ENCODE peak calls at places on chromosomes 16 and 17, in nine cellular contexts. A is transverse colon, O is adrenal gland, B is prostate gland, J is tibial artery, G is upper lobe of left lung, L is uterus, V is HAP-1, U is thoracic aorta. E is an unnamed sample. For H3K36me3, the result is how much of the 10 kb centered on the place peaks cover.

GRCh38 chr16:68367034-68367433 is 56.2 kb downstream of the PRMT7 start:
- DNase-seq in A (peak), O (peak), B (no peak), J (no peak), G (no peak), L (no peak), V (peak), U (no peak), E (no peak)

GRCh38 chr17:66715745-66716156 is 119.2 kb upstream of the CACNG5 start:
- DNase-seq in A (no peak), O (no peak), B (peak), J (no peak), G (no peak), L (no peak), V (peak), U (no peak), E (no peak)

GRCh38 chr17:52157603-52158449 is 688 bp downstream of the CA10 start:
- DNase-seq in A (no peak), O (no peak), B (no peak), J (no peak), G (peak), L (no peak), V (no peak), U (no peak), E (no peak)

GRCh38 chr16:66927012-66927436 is 1.7 kb upstream of the RRAD start:
- DNase-seq in A (no peak), O (no peak), B (no peak), J (no peak), G (no peak), L (no peak), V (peak), U (no peak), E (peak)

GRCh38 chr17:6487243-6488007 is 43.2 kb downstream of the PIMREG start:
- DNase-seq in A (no peak), O (peak), B (no peak), J (no peak), G (no peak), L (no peak), V (no peak), U (no peak), E (no peak)

GRCh38 chr17:29291163-29291752 is 2.7 kb downstream of the NUFIP2 start:
- DNase-seq in A (no peak), O (no peak), B (peak), J (no peak), G (no peak), L (no peak), V (peak), U (no peak), E (no peak)

GRCh38 chr17:12815642-12816141 is 26.4 kb downstream of the ARHGAP44 start:
- DNase-seq in A (no peak), O (no peak), B (no peak), J (no peak), G (no peak), L (no peak), V (no peak), U (no peak), E (no peak)

GRCh38 chr16:87384162-87384999 is 805 bp upstream of the FBXO31 start:
- DNase-seq in A (peak), O (peak), B (no peak), J (peak), G (peak), L (no peak), V (peak), U (no peak), E (peak)

GRCh38 chr17:55053855-55054254 is 85.3 kb downstream of the STXBP4 start:
- DNase-seq in A (no peak), O (no peak), B (no peak), J (no peak), G (no peak), L (no peak), V (no peak), U (no peak), E (no peak)

GRCh38 chr16:89378947-89379771 is 111.2 kb downstream of the ANKRD11 start:
- DNase-seq in A (no peak), O (peak), B (peak), J (no peak), G (no peak), L (no peak), V (no peak), U (no peak), E (no peak)

GRCh38 chr17:27520571-27521185 is 64.4 kb downstream of the KSR1 start:
- DNase-seq in A (no peak), O (no peak), B (no peak), J (no peak), G (no peak), L (no peak), V (peak), U (no peak), E (no peak)

GRCh38 chr16:57906385-57907316 is 64.3 kb downstream of the CNGB1 start:
- DNase-seq in A (no peak), O (no peak), B (no peak), J (no peak), G (peak), L (no peak), V (peak), U (no peak), E (no peak)

GRCh38 chr17:58086953-58087352 is 3.7 kb downstream of the DYNLL2 start:
- DNase-seq in A (no peak), O (no peak), B (no peak), J (no peak), G (no peak), L (no peak), V (no peak), U (no peak), E (no peak)

GRCh38 chr16:20744922-20745440 is 3.4 kb upstream of the THUMPD1 start:
- DNase-seq in A (no peak), O (no peak), B (no peak), J (no peak), G (no peak), L (no peak), V (no peak), U (no peak), E (no peak)

GRCh38 chr17:44773140-44773539 is 14.4 kb downstream of the ADAM11 start:
- DNase-seq in A (no peak), O (no peak), B (no peak), J (no peak), G (no peak), L (no peak), V (no peak), U (no peak), E (no peak)

GRCh38 chr17:10126554-10127493 is 71.6 kb downstream of the GAS7 start:
- DNase-seq in A (no peak), O (peak), B (no peak), J (no peak), G (no peak), L (peak), V (no peak), U (no peak), E (peak)
- H3K36me3 ChIP-seq in A (under half), O (under half), B (under half), J (under half), G (under half), L (under half), V (under half), U (under half), E (under half)

DNA sequence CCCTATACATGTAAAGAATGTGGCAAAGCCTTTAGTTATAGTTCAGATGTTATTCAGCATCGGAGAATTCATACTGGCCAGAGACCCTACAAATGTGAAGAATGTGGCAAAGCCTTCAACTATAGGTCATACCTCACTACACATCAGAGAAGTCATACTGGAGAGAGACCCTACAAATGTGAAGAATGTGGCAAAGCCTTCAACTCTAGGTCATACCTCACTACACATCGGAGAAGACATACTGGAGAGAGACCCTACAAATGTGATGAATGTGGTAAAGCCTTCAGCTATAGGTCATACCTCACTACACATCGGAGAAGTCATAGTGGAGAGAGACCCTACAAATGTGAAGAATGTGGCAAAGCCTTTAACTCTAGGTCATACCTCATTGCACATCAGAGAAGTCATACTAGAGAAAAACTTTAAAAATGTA is 42.5 kb downstream of the ZNF267 start:
- DNase-seq in A (no peak), O (no peak), B (no peak), J (no peak), G (no peak), L (no peak), V (no peak), U (no peak), E (no peak)
- H3K4me3 ChIP-seq in A (no peak), O (no peak), B (no peak), J (no peak), G (no peak), L (no peak), V (no peak), U (peak), E (no peak)

GRCh38 chr16:371729-372521 is 1.6 kb upstream of the MRPL28 start:
- DNase-seq in A (no peak), O (no peak), B (no peak), J (no peak), G (no peak), L (no peak), V (no peak), U (no peak), E (peak)

GRCh38 chr16:370443-370842 is at the start of gene MRPL28:
- DNase-seq in A (peak), O (peak), B (peak), J (peak), G (peak), L (peak), V (peak), U (peak), E (peak)

GRCh38 chr16:369866-370436 is 387 bp downstream of the MRPL28 start:
- DNase-seq in A (no peak), O (no peak), B (no peak), J (no peak), G (no peak), L (no peak), V (peak), U (no peak), E (peak)

GRCh38 chr16:372584-372983 is 2.2 kb upstream of the MRPL28 start:
- DNase-seq in A (no peak), O (no peak), B (no peak), J (no peak), G (peak), L (no peak), V (no peak), U (no peak), E (no peak)

DNA sequence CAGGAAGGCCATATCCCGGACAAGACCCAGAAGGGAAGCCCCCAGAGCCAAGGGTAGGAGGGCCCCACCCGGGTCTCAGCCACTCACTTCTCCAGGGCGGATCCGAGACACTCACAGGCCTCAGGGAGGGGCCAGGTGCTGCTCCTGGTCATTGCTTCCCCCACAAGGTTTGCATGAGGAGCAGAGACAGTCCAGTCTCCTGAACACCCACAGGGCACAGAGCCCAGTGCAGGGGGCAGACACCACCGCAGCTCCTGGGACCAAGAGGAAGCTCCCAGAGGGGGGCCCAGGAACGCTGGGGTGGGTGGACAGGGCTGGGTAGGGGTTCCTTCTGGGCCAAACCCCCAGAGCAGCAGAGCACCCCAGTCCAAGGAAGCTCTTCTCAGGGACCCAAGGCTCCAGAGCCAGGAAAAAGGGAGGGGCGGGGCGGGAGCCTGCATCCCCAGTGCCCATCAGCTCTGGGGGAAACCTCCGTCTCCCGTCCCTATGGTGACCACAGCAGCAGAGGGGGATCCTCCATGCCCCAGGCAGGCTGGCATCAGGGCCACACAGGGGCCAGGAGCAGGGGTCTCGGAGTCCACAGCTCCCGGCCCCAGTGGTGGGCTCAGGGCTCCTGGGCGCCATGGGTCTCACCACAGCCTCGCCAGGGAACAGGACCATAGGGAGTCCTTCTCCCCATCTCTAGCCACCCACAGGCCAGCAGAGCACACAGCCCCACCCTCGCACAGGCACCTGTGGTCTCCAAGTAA is 816 bp upstream of the MRPL28 start:
- DNase-seq in A (peak), O (no peak), B (no peak), J (peak), G (peak), L (no peak), V (no peak), U (no peak), E (no peak)
- H3K36me3 ChIP-seq in A (under half), O (half or more), B (under half), J (half or more), G (under half), L (under half), V (under half), U (half or more), E (half or more)

GRCh38 chr17:7651097-7651958 is 602 bp downstream of the ATP1B2 start:
- DNase-seq in A (no peak), O (no peak), B (no peak), J (no peak), G (peak), L (peak), V (peak), U (no peak), E (peak)
- H3K4me3 ChIP-seq in A (peak), O (peak), B (peak), J (peak), G (peak), L (peak), V (peak), U (peak), E (peak)

GRCh38 chr16:12000032-12000431 is 23.5 kb downstream of the SNX29 start:
- DNase-seq in A (no peak), O (no peak), B (no peak), J (no peak), G (no peak), L (no peak), V (no peak), U (no peak), E (no peak)
- H3K36me3 ChIP-seq in A (under half), O (under half), B (under half), J (under half), G (under half), L (under half), V (under half), U (under half), E (under half)

GRCh38 chr16:47143329-47143676 is 442 bp downstream of the NETO2 start:
- DNase-seq in A (peak), O (peak), B (peak), J (no peak), G (peak), L (peak), V (peak), U (no peak), E (no peak)
- H3K4me3 ChIP-seq in A (peak), O (peak), B (peak), J (peak), G (peak), L (no peak), V (peak), U (peak), E (peak)

DNA sequence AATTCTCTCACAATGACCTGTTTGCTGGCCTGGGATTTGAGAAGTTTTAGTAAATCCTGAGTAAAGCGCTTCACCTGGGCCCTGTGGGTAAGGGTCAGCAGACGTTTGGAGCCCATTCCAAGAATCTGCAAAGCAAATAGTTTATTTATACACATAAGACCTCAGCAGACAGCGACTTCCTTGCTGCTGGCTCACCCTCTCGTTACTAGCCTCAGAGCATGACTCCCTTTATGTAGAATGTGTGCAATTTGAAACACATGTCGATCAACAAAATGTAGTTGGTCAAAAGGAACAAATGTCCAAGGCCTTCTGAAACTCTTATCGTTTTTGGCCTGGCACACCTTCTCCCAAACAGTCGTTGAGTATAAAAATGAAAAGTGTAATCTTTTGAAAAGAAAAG is 31.3 kb downstream of the MARF1 start:
- DNase-seq in A (no peak), O (no peak), B (no peak), J (no peak), G (no peak), L (no peak), V (no peak), U (no peak), E (no peak)
- H3K36me3 ChIP-seq in A (half or more), O (half or more), B (under half), J (half or more), G (half or more), L (under half), V (under half), U (half or more), E (half or more)

GRCh38 chr16:65119905-65120341 is 1.9 kb downstream of the CDH11 start:
- DNase-seq in A (no peak), O (no peak), B (no peak), J (no peak), G (no peak), L (peak), V (no peak), U (no peak), E (no peak)
- H3K4me3 ChIP-seq in A (peak), O (no peak), B (peak), J (peak), G (peak), L (peak), V (no peak), U (peak), E (peak)

DNA sequence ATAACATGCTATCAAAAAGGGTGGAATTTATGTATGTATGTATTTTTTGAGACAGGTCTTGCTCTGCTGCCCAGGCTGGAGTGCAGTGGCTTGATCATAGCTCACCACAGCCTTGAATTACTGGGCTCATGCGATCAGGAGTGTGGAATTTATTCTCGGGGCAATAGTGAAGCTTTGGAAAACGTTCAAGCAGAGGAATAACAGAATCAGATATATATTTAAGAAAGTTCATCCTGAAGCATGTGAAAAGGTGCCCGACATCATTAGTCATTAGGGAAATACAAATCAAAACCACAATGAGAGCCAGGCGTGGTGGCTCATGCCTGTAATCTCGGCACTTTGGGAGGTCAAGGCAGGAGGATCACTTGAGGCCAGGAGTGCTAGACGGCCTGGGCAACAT is 7.7 kb upstream of the ITGAE start:
- DNase-seq in A (no peak), O (no peak), B (no peak), J (no peak), G (no peak), L (no peak), V (no peak), U (no peak), E (no peak)
- H3K36me3 ChIP-seq in A (under half), O (half or more), B (under half), J (half or more), G (under half), L (under half), V (under half), U (under half), E (half or more)

E was measured in heart left ventricle.